ENCODE peak calls at places on chromosomes 5 and 9, in nine cellular contexts. T is uterus, P is GM23248, X is lower lobe of right lung, L is breast epithelium, Y is neural progenitor cell, M is tibial artery, K is OCI-LY7, E is endodermal cell. F is an unnamed sample.

GRCh38 chr5:157989296-157989695 is 130.4 kb upstream of the CLINT1 start:
- DNase-seq in L (no peak), P (no peak), E (no peak), X (no peak), Y (no peak), K (no peak), M (no peak), T (no peak), F (no peak)

GRCh38 chr9:84781431-84781830 is 111.9 kb downstream of the NTRK2 start:
- DNase-seq in M (peak; percentile 28), X (no peak), Y (peak; percentile 38), P (peak; percentile 24), T (no peak), E (peak; percentile 66), L (no peak), K (peak; percentile 16), F (peak; percentile 54)

GRCh38 chr5:172541119-172541763 is 86.9 kb upstream of the SH3PXD2B start:
- DNase-seq in Y (no peak), K (no peak), T (no peak), P (no peak), M (no peak), E (peak; percentile 37), L (peak; percentile 4), X (no peak), F (no peak)

GRCh38 chr5:175385691-175386360 is 58.2 kb downstream of the DRD1 start:
- DNase-seq in M (no peak), E (no peak), P (no peak), K (no peak), X (no peak), Y (no peak), L (no peak), T (no peak), F (no peak)

GRCh38 chr9:108552459-108553040 is 303.2 kb downstream of the ACTL7B start:
- DNase-seq in T (peak; percentile 52), P (no peak), K (no peak), E (no peak), L (peak; percentile 64), Y (no peak), X (no peak), M (no peak), F (no peak)

GRCh38 chr5:155082401-155082800 is 68.8 kb downstream of the KIF4B start:
- DNase-seq in X (no peak), P (peak; percentile 59), Y (no peak), K (no peak), M (no peak), L (no peak), E (no peak), T (no peak), F (no peak)

GRCh38 chr5:178069909-178070308 is 43.4 kb upstream of the N4BP3 start:
- DNase-seq in E (peak; percentile 91), X (no peak), P (peak; percentile 50), L (no peak), M (no peak), T (no peak), K (peak; percentile 82), Y (peak; percentile 63), F (no peak)

GRCh38 chr5:43305948-43306563 is 7.2 kb downstream of the HMGCS1 start:
- DNase-seq in M (no peak), X (no peak), E (no peak), Y (peak; percentile 67), L (no peak), T (no peak), P (peak; percentile 78), K (peak; percentile 74), F (peak; percentile 83)

GRCh38 chr5:35436441-35437057 is 181.1 kb upstream of the SPEF2 start:
- DNase-seq in X (no peak), K (peak; percentile 37), M (no peak), L (no peak), T (no peak), Y (peak; percentile 57), E (no peak), P (peak; percentile 64), F (peak; percentile 46)

GRCh38 chr5:12870870-12871539 is 966.8 kb upstream of the CTNND2 start:
- DNase-seq in E (no peak), T (no peak), K (no peak), P (no peak), X (no peak), L (no peak), M (no peak), Y (no peak), F (peak; percentile 19)

GRCh38 chr5:137796279-137796678 is 42.1 kb upstream of the HNRNPA0 start:
- DNase-seq in L (no peak), Y (no peak), P (no peak), K (no peak), X (no peak), E (no peak), T (no peak), M (no peak), F (no peak)

GRCh38 chr5:155943516-155944407 is 383.2 kb upstream of the SGCD start:
- DNase-seq in L (no peak), M (no peak), E (peak; percentile 80), Y (peak; percentile 74), X (no peak), P (peak; percentile 81), K (peak; percentile 45), T (peak; percentile 20), F (peak; percentile 58)

GRCh38 chr9:111037744-111038335 is 430 bp downstream of the LPAR1 start:
- DNase-seq in X (peak; percentile 57), M (peak; percentile 25), T (no peak), K (no peak), P (peak; percentile 71), Y (peak; percentile 92), L (no peak), E (peak; percentile 85), F (peak; percentile 36)

GRCh38 chr9:25975667-25976066 is 297.4 kb upstream of the TUSC1 start:
- DNase-seq in Y (no peak), T (no peak), P (no peak), K (no peak), X (no peak), L (no peak), E (no peak), M (no peak), F (no peak)

GRCh38 chr9:123131993-123132392 is 98.5 kb downstream of the GPR21 start:
- DNase-seq in Y (no peak), M (no peak), L (no peak), P (no peak), K (no peak), X (no peak), E (no peak), T (no peak), F (no peak)

GRCh38 chr5:108382784-108383358 is 973 bp upstream of the FBXL17 start:
- DNase-seq in K (peak; percentile 52), E (no peak), M (no peak), P (peak; percentile 62), T (no peak), L (no peak), Y (peak; percentile 2), X (no peak), F (peak; percentile 72)

DNA sequence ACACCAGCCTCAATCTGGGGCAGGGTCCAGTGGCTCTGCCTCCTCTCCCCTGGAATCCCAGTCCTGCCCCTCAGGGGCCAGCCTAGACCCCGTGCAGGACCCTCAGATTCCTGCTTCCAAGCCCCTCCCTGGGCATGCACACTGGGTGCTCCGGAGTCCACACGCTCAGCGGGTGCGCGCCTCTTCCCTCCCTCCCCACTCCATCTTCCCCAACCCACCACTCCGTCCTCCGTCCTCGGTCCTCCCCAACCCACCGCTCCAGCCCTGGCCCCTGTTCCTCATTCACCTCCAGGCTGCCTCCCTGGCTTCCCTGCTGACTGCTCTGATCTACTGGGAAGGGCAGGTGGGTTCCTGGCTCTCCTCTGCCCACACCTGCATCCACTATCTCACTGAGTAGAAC is 92.9 kb downstream of the CAMSAP1 start:
- DNase-seq in P (no peak), X (no peak), Y (no peak), L (no peak), T (no peak), E (peak; percentile 20), K (no peak), M (no peak), F (no peak)
- H3K36me3 ChIP-seq in P (peaks cover 7% of the 10 kb centered on the region), X (peaks cover 98% of the 10 kb centered on the region), Y (peaks cover 8% of the 10 kb centered on the region), L (no peaks in the 10 kb centered on the region), T (no peaks in the 10 kb centered on the region), E (peaks cover 75% of the 10 kb centered on the region), K (peaks cover 80% of the 10 kb centered on the region), M (peaks cover 84% of the 10 kb centered on the region), F (no peaks in the 10 kb centered on the region)

DNA sequence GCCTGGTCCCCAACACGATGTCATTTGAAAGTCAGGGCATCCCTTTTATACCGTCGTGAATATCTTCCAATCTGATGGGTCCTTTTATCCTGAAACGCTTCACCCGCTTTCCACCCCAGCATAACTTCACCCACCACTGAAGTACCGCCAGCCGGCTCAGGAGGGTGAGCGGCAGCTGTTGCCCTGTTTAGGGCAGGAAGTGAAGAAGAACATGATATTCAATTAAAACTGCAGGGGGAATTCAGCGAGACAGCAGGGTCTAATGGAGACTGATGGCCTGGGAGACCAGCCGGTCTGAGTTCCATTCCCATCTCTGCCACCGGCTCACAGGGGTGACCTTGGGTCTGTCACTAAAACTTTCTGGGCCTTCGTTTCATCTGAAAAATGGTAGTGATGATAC is 68.2 kb upstream of the EGFLAM start:
- DNase-seq in T (no peak), P (no peak), E (no peak), Y (no peak), X (no peak), K (no peak), M (no peak), L (no peak), F (no peak)
- H3K9me3 ChIP-seq in T (no peaks in the 10 kb centered on the region), P (no peaks in the 10 kb centered on the region), E (no peaks in the 10 kb centered on the region), Y (no peaks in the 10 kb centered on the region), X (no peaks in the 10 kb centered on the region), K (no peaks in the 10 kb centered on the region), M (no peaks in the 10 kb centered on the region), L (no peaks in the 10 kb centered on the region), F (no peaks in the 10 kb centered on the region)

DNA sequence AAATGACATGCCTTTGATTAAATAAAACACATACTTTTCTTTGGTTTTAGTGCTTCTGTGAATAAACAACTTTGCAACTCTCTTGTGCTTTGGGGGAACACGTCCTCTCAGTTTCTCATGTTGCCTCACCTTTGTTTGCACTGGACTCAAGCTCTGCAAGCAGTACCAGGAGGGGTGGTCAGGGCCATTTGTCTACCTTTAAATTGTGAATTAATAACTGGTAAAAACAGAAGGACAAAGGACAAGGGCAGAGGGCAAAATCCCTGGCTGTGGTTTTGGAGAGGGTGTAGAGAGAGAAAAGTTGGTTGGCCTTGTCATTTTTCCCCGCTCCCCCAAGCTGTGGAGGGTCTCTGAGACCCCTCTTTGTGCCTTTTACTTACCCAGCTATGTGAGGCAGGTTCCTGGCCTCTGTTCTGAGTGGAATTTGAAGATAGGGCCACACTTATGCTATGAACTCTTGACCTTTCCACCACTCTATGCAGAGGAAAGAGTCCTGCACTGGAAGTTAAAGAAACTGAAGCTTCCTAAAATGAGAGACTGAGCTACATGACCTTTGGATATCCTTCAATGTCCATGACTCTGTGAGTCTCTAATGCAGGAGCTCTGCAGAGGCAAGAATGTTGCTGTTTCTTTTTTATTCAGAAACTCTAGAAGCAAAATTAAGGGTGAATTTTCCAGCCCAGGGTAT is 55.1 kb upstream of the MOCS2 start:
- DNase-seq in P (no peak), X (no peak), E (no peak), T (no peak), L (no peak), M (no peak), K (no peak), Y (no peak), F (no peak)
- H3K36me3 ChIP-seq in P (no peaks in the 10 kb centered on the region), X (no peaks in the 10 kb centered on the region), E (no peaks in the 10 kb centered on the region), T (no peaks in the 10 kb centered on the region), L (no peaks in the 10 kb centered on the region), M (no peaks in the 10 kb centered on the region), K (no peaks in the 10 kb centered on the region), Y (no peaks in the 10 kb centered on the region), F (no peaks in the 10 kb centered on the region)

DNA sequence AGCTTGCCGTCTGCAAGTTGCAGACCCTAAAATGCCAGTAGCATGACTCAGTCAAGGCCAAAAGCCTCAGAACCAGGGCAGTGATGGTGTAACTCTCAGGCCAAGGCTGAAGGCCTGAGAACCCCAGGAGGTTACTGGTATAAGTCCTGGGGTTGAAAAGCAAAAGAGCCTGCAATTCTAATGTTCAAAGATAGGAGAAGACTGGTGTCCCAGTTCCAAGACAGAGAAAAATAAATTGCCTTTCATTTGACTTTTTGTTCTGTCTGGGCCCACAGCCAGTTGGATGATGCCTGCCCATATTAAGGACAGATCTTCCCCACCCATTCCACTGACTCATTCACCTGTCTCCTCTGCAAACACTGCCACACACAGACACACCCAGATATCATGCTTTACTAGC is 673.2 kb downstream of the CDH18 start:
- DNase-seq in E (peak; percentile 59), L (no peak), X (no peak), M (no peak), P (no peak), K (no peak), T (no peak), Y (no peak), F (no peak)
- H3K9me3 ChIP-seq in E (peaks cover 6% of the 10 kb centered on the region), L (no peaks in the 10 kb centered on the region), X (no peaks in the 10 kb centered on the region), M (no peaks in the 10 kb centered on the region), P (no peaks in the 10 kb centered on the region), K (peaks cover 8% of the 10 kb centered on the region), T (no peaks in the 10 kb centered on the region), Y (no peaks in the 10 kb centered on the region), F (no peaks in the 10 kb centered on the region)